ENCODE peak calls at places on chromosomes 4 and X, in eight cellular contexts. R, Q, P, C, A, B, M and H are unnamed samples.

GRCh38 chr4:82241534-82241933 is 132.3 kb downstream of the HNRNPD start:
- DNase-seq in R (no peak), Q (no peak), P (no peak), C (no peak), A (no peak), B (no peak), M (no peak), H (no peak)

GRCh38 chrX:138925330-138925729 is 213.8 kb upstream of the FGF13 start:
- DNase-seq in R (no peak), Q (no peak), P (peak; percentile 17), C (no peak), A (no peak), B (peak; percentile 68), M (peak; percentile 81), H (no peak)

GRCh38 chr4:178090640-178091411 is 648.6 kb upstream of the AGA start:
- DNase-seq in R (no peak), Q (no peak), P (no peak), C (no peak), A (no peak), B (no peak), M (no peak), H (no peak)

GRCh38 chrX:115366535-115366934 is 77.0 kb downstream of the LUZP4 start:
- DNase-seq in R (no peak), Q (no peak), P (no peak), C (no peak), A (no peak), B (no peak), M (no peak), H (no peak)

GRCh38 chr4:54225671-54226398 is 3.3 kb upstream of the PDGFRA start:
- DNase-seq in R (no peak), Q (no peak), P (no peak), C (no peak), A (no peak), B (no peak), M (peak; percentile 33), H (no peak)

GRCh38 chr4:55549888-55550287 is 3.2 kb upstream of the CLOCK start:
- DNase-seq in R (no peak), Q (no peak), P (no peak), C (no peak), A (no peak), B (no peak), M (peak; percentile 83), H (no peak)

GRCh38 chr4:8648296-8648695 is 55.7 kb downstream of the CPZ start:
- DNase-seq in R (no peak), Q (no peak), P (no peak), C (no peak), A (no peak), B (no peak), M (no peak), H (no peak)

GRCh38 chr4:7944568-7945220 is 5.0 kb upstream of the AFAP1 start:
- DNase-seq in R (no peak), Q (no peak), P (no peak), C (no peak), A (no peak), B (no peak), M (no peak), H (no peak)

GRCh38 chr4:76897522-76898384 is at the start of gene SOWAHB:
- DNase-seq in R (peak; percentile 81), Q (no peak), P (no peak), C (peak; percentile 10), A (no peak), B (no peak), M (no peak), H (no peak)

GRCh38 chr4:99180367-99181169 is 36.5 kb upstream of the ADH4 start:
- DNase-seq in R (no peak), Q (no peak), P (no peak), C (no peak), A (no peak), B (peak; percentile 51), M (peak; percentile 58), H (no peak)

GRCh38 chr4:152937535-152938236 is 1.6 kb downstream of the FHDC1 start:
- DNase-seq in R (peak; percentile 23), Q (no peak), P (no peak), C (peak; percentile 23), A (no peak), B (no peak), M (peak; percentile 42), H (no peak)

GRCh38 chrX:44025611-44026010 is 52.4 kb upstream of the NDP start:
- DNase-seq in R (no peak), Q (no peak), P (no peak), C (no peak), A (no peak), B (no peak), M (peak; percentile 25), H (no peak)

GRCh38 chr4:141654098-141654497 is 17.7 kb downstream of the IL15 start:
- DNase-seq in R (peak; percentile 44), Q (no peak), P (no peak), C (no peak), A (no peak), B (no peak), M (no peak), H (no peak)

GRCh38 chr4:117987464-117987863 is 46.8 kb upstream of the NDST3 start:
- DNase-seq in R (no peak), Q (no peak), P (no peak), C (no peak), A (no peak), B (no peak), M (no peak), H (no peak)

GRCh38 chr4:86825511-86825910 is 23.7 kb downstream of the SLC10A6 start:
- DNase-seq in R (no peak), Q (no peak), P (no peak), C (no peak), A (no peak), B (no peak), M (no peak), H (no peak)

GRCh38 chr4:128862608-128863313 is 53.3 kb downstream of the JADE1 start:
- DNase-seq in R (no peak), Q (no peak), P (no peak), C (no peak), A (peak; percentile 22), B (no peak), M (no peak), H (no peak)

GRCh38 chrX:10744011-10744410 is 123.6 kb upstream of the MID1 start:
- DNase-seq in R (no peak), Q (no peak), P (no peak), C (no peak), A (no peak), B (no peak), M (no peak), H (no peak)

GRCh38 chrX:35166023-35166422 is 223.4 kb downstream of the FAM47B start:
- DNase-seq in R (no peak), Q (no peak), P (no peak), C (no peak), A (no peak), B (no peak), M (peak; percentile 0), H (no peak)

GRCh38 chr4:56374956-56375355 is 12.3 kb downstream of the AASDH start:
- DNase-seq in R (no peak), Q (no peak), P (no peak), C (no peak), A (no peak), B (no peak), M (no peak), H (no peak)

GRCh38 chrX:118928126-118928525 is 46.3 kb upstream of the LONRF3 start:
- DNase-seq in R (no peak), Q (no peak), P (no peak), C (no peak), A (no peak), B (no peak), M (peak; percentile 1), H (peak; percentile 51)

GRCh38 chrX:103607385-103608304 is at the start of gene TCEAL3:
- DNase-seq in R (peak; percentile 41), Q (no peak), P (peak; percentile 26), C (peak; percentile 15), A (no peak), B (no peak), M (peak; percentile 41), H (no peak)

GRCh38 chrX:131633285-131633917 is 89.5 kb downstream of the OR13H1 start:
- DNase-seq in R (peak; percentile 55), Q (peak; percentile 24), P (peak; percentile 14), C (peak; percentile 21), A (no peak), B (no peak), M (peak; percentile 57), H (peak; percentile 7)

GRCh38 chr4:149896428-149896827 is 80.8 kb upstream of the IQCM start:
- DNase-seq in R (peak; percentile 44), Q (no peak), P (no peak), C (no peak), A (no peak), B (no peak), M (peak; percentile 42), H (no peak)

GRCh38 chrX:49838374-49838773 is 9.3 kb downstream of the PAGE4 start:
- DNase-seq in R (peak; percentile 30), Q (no peak), P (no peak), C (peak; percentile 9), A (no peak), B (no peak), M (peak; percentile 17), H (no peak)